ENCODE peak calls at places on chromosomes 3 and 15, in four cellular contexts. U, P, Y and M are unnamed samples.
A peak's percentile ranks its signal among the peaks of the same experiment; 100 is the strongest.

GRCh38 chr15:59622289-59622688 is 10.7 kb downstream of the GCNT3 start:
- DNase-seq in U (peak; percentile 38), P (peak; percentile 48), Y (no peak), M (no peak)

GRCh38 chr15:48603922-48604321 is 41.6 kb downstream of the FBN1 start:
- DNase-seq in U (no peak), P (no peak), Y (no peak), M (no peak)

GRCh38 chr3:183513046-183513706 is 42.3 kb downstream of the KLHL6 start:
- DNase-seq in U (no peak), P (no peak), Y (no peak), M (no peak)

GRCh38 chr3:57128863-57129602 is 36.1 kb downstream of the IL17RD start:
- DNase-seq in U (no peak), P (no peak), Y (no peak), M (no peak)

GRCh38 chr15:88012711-88013110 is 243.8 kb downstream of the NTRK3 start:
- DNase-seq in U (no peak), P (no peak), Y (no peak), M (no peak)

GRCh38 chr15:65979316-65979715 is 110.0 kb downstream of the RAB11A start:
- DNase-seq in U (peak; percentile 44), P (no peak), Y (no peak), M (no peak)

GRCh38 chr15:69074843-69075224 is 60.3 kb downstream of the NOX5 start:
- DNase-seq in U (no peak), P (peak; percentile 39), Y (no peak), M (no peak)

GRCh38 chr3:100777271-100777670 is 68.0 kb downstream of the TFG start:
- DNase-seq in U (no peak), P (no peak), Y (no peak), M (no peak)

GRCh38 chr3:4898454-4899313 is 80.6 kb upstream of the BHLHE40 start:
- DNase-seq in U (no peak), P (no peak), Y (no peak), M (no peak)

GRCh38 chr15:70998319-70998718 is 105.7 kb downstream of the LRRC49 start:
- DNase-seq in U (no peak), P (no peak), Y (no peak), M (no peak)

GRCh38 chr15:38555686-38556334 is 8.8 kb downstream of the RASGRP1 start:
- DNase-seq in U (no peak), P (no peak), Y (no peak), M (no peak)

GRCh38 chr3:192449036-192449435 is 278.3 kb downstream of the FGF12 start:
- DNase-seq in U (no peak), P (no peak), Y (no peak), M (no peak)

GRCh38 chr15:39133201-39133600 is 447.7 kb upstream of the THBS1 start:
- DNase-seq in U (no peak), P (no peak), Y (no peak), M (no peak)

GRCh38 chr3:79822076-79822475 is 54.3 kb upstream of the ROBO1 start:
- DNase-seq in U (no peak), P (no peak), Y (no peak), M (no peak)

GRCh38 chr3:104066658-104067057 is 1300.1 kb upstream of the ALCAM start:
- DNase-seq in U (no peak), P (no peak), Y (no peak), M (no peak)

GRCh38 chr3:150793641-150794040 is 30.7 kb upstream of the SIAH2 start:
- DNase-seq in U (no peak), P (no peak), Y (no peak), M (no peak)

GRCh38 chr3:161854232-161854771 is 357.7 kb downstream of the OTOL1 start:
- DNase-seq in U (peak; percentile 9), P (peak; percentile 23), Y (no peak), M (no peak)

GRCh38 chr3:10533731-10534011 is 28.3 kb upstream of the ATP2B2 start:
- DNase-seq in U (no peak), P (no peak), Y (no peak), M (no peak)

GRCh38 chr15:80801891-80802680 is 22.9 kb downstream of the CEMIP start:
- DNase-seq in U (peak; percentile 49), P (no peak), Y (no peak), M (no peak)

GRCh38 chr3:123318374-123318773 is 116.6 kb downstream of the SEC22A start:
- DNase-seq in U (no peak), P (no peak), Y (no peak), M (no peak)

GRCh38 chr3:84946240-84946639 is 12.5 kb upstream of the CADM2 start:
- DNase-seq in U (no peak), P (no peak), Y (no peak), M (no peak)

GRCh38 chr3:162718697-162719096 is 1222.1 kb downstream of the OTOL1 start:
- DNase-seq in U (no peak), P (no peak), Y (no peak), M (no peak)

GRCh38 chr3:137762674-137763593 is 1.2 kb upstream of the SOX14 start:
- DNase-seq in U (no peak), P (no peak), Y (no peak), M (no peak)

GRCh38 chr3:197298858-197299854 is 744 bp upstream of the DLG1 start:
- DNase-seq in U (peak; percentile 61), P (peak; percentile 62), Y (no peak), M (no peak)

GRCh38 chr3:179716811-179717210 is 64.0 kb downstream of the USP13 start:
- DNase-seq in U (peak; percentile 45), P (no peak), Y (no peak), M (no peak)

GRCh38 chr3:182618981-182619591 is 174.2 kb upstream of the ATP11B start:
- DNase-seq in U (peak; percentile 23), P (no peak), Y (no peak), M (no peak)

GRCh38 chr3:60536420-60536819 is 714.8 kb downstream of the FHIT start:
- DNase-seq in U (no peak), P (no peak), Y (no peak), M (no peak)

GRCh38 chr3:154753101-154753500 is 323.1 kb upstream of the GPR149 start:
- DNase-seq in U (no peak), P (no peak), Y (no peak), M (no peak)

GRCh38 chr3:193489949-193490348 is 64.7 kb downstream of the ATP13A4 start:
- DNase-seq in U (no peak), P (no peak), Y (no peak), M (no peak)

GRCh38 chr3:53342353-53342752 is 5.0 kb downstream of the DCP1A start:
- DNase-seq in U (no peak), P (peak; percentile 69), Y (no peak), M (no peak)

GRCh38 chr3:32376098-32376497 is 15.6 kb upstream of the CMTM7 start:
- DNase-seq in U (no peak), P (no peak), Y (no peak), M (no peak)

GRCh38 chr3:104396974-104397669 is 969.6 kb upstream of the ALCAM start:
- DNase-seq in U (no peak), P (no peak), Y (peak; percentile 21), M (no peak)

GRCh38 chr3:168117059-168117458 is 21.3 kb upstream of the GOLIM4 start:
- DNase-seq in U (no peak), P (no peak), Y (no peak), M (no peak)

GRCh38 chr3:71647751-71648150 is 64.2 kb upstream of the FOXP1 start:
- DNase-seq in U (no peak), P (no peak), Y (no peak), M (no peak)

GRCh38 chr15:39730552-39730951 is 52.1 kb downstream of the FSIP1 start:
- DNase-seq in U (no peak), P (no peak), Y (no peak), M (no peak)

GRCh38 chr3:6753536-6753935 is 107.4 kb upstream of the GRM7 start:
- DNase-seq in U (no peak), P (no peak), Y (no peak), M (no peak)

GRCh38 chr15:35674873-35675781 is 129.2 kb upstream of the DPH6 start:
- DNase-seq in U (no peak), P (no peak), Y (peak; percentile 28), M (no peak)

GRCh38 chr15:99335508-99335907 is 84.2 kb downstream of the LRRC28 start:
- DNase-seq in U (no peak), P (no peak), Y (no peak), M (no peak)
- TF ChIP-seq POLR2A in U (no peak), P (no peak), Y (no peak), M (no peak)

GRCh38 chr3:23981136-23981535 is 36.0 kb downstream of the NR1D2 start:
- DNase-seq in U (no peak), P (no peak), Y (no peak), M (no peak)

GRCh38 chr3:23984934-23985333 is 39.8 kb downstream of the NR1D2 start:
- DNase-seq in U (no peak), P (no peak), Y (no peak), M (no peak)

GRCh38 chr3:23981955-23982354 is 36.9 kb downstream of the NR1D2 start:
- DNase-seq in U (no peak), P (no peak), Y (no peak), M (no peak)

GRCh38 chr3:23979569-23979968 is 34.5 kb downstream of the NR1D2 start:
- DNase-seq in U (no peak), P (no peak), Y (no peak), M (no peak)
- TF ChIP-seq POLR2A in U (no peak), P (no peak), Y (no peak), M (no peak)

DNA sequence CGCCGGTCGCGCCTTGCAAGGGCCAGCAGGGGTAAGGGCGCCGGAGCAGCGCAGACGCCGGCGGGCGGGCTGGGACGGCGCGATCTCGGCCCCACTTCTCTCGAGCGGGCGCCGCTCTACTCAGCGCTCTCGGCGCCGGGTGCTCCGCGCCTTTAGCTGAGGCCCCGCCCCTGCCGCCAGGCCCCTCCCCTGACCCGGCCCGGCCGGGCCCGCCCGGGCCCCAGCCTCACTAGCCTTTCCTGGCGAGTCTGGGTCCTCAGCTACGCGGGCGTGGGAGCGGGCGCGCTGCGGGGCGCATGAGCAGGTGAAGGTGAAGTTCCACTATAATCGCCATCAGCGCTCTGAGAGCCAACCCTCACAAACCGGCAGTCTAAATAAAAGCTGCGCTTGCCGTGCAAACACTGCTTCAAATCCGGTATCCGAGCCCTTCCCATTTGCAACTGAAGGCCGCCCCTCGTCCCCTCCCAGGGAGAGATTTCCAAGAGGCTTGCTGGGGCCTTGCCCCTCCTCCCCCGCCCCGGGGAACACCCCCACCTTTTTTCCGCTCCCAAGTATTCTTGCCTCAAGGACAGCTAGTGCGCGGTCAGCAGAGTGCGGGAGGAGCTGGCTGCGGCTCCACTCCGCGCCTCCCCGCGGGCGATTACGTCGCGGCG is at the start of gene RPP25:
- DNase-seq in U (no peak), P (peak; percentile 86), Y (peak; percentile 55), M (no peak)
- TF ChIP-seq POLR2A in U (no peak), P (peak; percentile 70), Y (peak; percentile 42), M (no peak)

GRCh38 chr15:77596821-77597803 is 35.6 kb downstream of the LINGO1 start:
- DNase-seq in U (no peak), P (no peak), Y (no peak), M (no peak)

GRCh38 chr15:77599357-77599756 is 33.4 kb downstream of the LINGO1 start:
- DNase-seq in U (no peak), P (no peak), Y (no peak), M (no peak)

GRCh38 chr15:77597804-77598453 is 34.8 kb downstream of the LINGO1 start:
- DNase-seq in U (no peak), P (no peak), Y (no peak), M (no peak)

GRCh38 chr15:77602800-77603199 is 29.9 kb downstream of the LINGO1 start:
- DNase-seq in U (no peak), P (no peak), Y (no peak), M (no peak)

GRCh38 chr15:77599899-77600298 is 32.8 kb downstream of the LINGO1 start:
- DNase-seq in U (peak; percentile 38), P (no peak), Y (no peak), M (no peak)
- TF ChIP-seq POLR2A in U (no peak), P (no peak), Y (no peak), M (no peak)

GRCh38 chr3:138946554-138947302 is at the start of the genes FOXL2 and FOXL2NB:
- DNase-seq in U (peak; percentile 47), P (peak; percentile 34), Y (no peak), M (no peak)
- TF ChIP-seq POLR2A in U (peak; percentile 51), P (no peak), Y (no peak), M (no peak)